ENCODE peak calls at places on chromosomes 16 and 17, in six cellular contexts. G is DMS79 treated with DMSO at 0.1 percent for 48 hours; M is midbrain; A is CD8-positive, alpha-beta T cell; L is activated CD8-positive, alpha-beta memory T cell treated with anti-CD3 and anti-CD28 coated beads, Interleukin-2, amount 50 U/mL, for 48 hours; R is activated T-cell treated with anti-CD3 and anti-CD28 coated beads for 1 hour. T is an unnamed sample.

GRCh38 chr16:85528528-85529387 is 84.4 kb upstream of the GSE1 start:
- DNase-seq in G (no peak), M (no peak), L (peak), A (no peak), R (peak), T (no peak)

GRCh38 chr16:24036038-24036543 is 200.3 kb downstream of the PRKCB start:
- DNase-seq in G (no peak), A (no peak), M (no peak), L (no peak), R (no peak), T (no peak)

GRCh38 chr16:25084797-25085196 is 26.7 kb upstream of the LCMT1 start:
- DNase-seq in M (no peak), R (no peak), A (no peak), L (no peak), G (no peak), T (no peak)

GRCh38 chr16:85752511-85753420 is 1.9 kb upstream of the C16orf74 start:
- DNase-seq in R (no peak), G (no peak), A (no peak), L (no peak), M (no peak), T (peak)

GRCh38 chr17:17702821-17703607 is 21.8 kb downstream of the RAI1 start:
- DNase-seq in L (no peak), A (no peak), M (no peak), R (no peak), G (no peak), T (no peak)

GRCh38 chr17:2008332-2009126 is 16.6 kb downstream of the RTN4RL1 start:
- DNase-seq in A (no peak), R (no peak), G (no peak), M (no peak), L (no peak), T (no peak)

GRCh38 chr17:82932146-82933005 is 92.6 kb upstream of the ZNF750 start:
- DNase-seq in G (no peak), M (no peak), A (no peak), R (no peak), L (no peak), T (no peak)

GRCh38 chr16:22189473-22190168 is 16.5 kb upstream of the EEF2K start:
- DNase-seq in L (no peak), M (no peak), R (peak), A (peak), G (peak), T (no peak)

GRCh38 chr17:63378411-63379076 is 67.6 kb downstream of the CYB561 start:
- DNase-seq in G (no peak), A (no peak), M (no peak), L (no peak), R (no peak), T (no peak)

GRCh38 chr17:57622886-57623433 is 122.1 kb downstream of the CCDC182 start:
- DNase-seq in M (no peak), L (no peak), A (no peak), R (no peak), G (no peak), T (no peak)

GRCh38 chr17:76428511-76428910 is 24.4 kb downstream of the UBE2O start:
- DNase-seq in M (no peak), A (no peak), L (no peak), G (no peak), R (no peak), T (no peak)

GRCh38 chr16:23544436-23544835 is 12.7 kb downstream of the EARS2 start:
- DNase-seq in R (no peak), G (no peak), L (no peak), M (no peak), A (no peak), T (no peak)

GRCh38 chr17:17119106-17119505 is 76.8 kb downstream of the MPRIP start:
- DNase-seq in A (no peak), M (no peak), G (no peak), R (no peak), L (no peak), T (no peak)

GRCh38 chr17:79340286-79340685 is 265.7 kb downstream of the ENGASE start:
- DNase-seq in A (no peak), M (no peak), G (no peak), L (no peak), R (no peak), T (no peak)

GRCh38 chr17:4858068-4858879 is 25.1 kb downstream of the MINK1 start:
- DNase-seq in M (peak), L (no peak), R (no peak), G (no peak), A (no peak), T (no peak)

GRCh38 chr17:75931062-75931461 is 9.8 kb downstream of the FBF1 start:
- DNase-seq in M (no peak), R (no peak), A (no peak), L (no peak), G (no peak), T (no peak)

GRCh38 chr17:63838586-63839184 is 3.8 kb downstream of the SMARCD2 start:
- DNase-seq in R (no peak), G (no peak), M (peak), A (no peak), L (no peak), T (no peak)

GRCh38 chr16:49523435-49524159 is 150.0 kb downstream of the C16orf78 start:
- DNase-seq in M (no peak), R (no peak), G (no peak), L (no peak), A (no peak), T (no peak)

GRCh38 chr16:16112450-16113053 is 110.7 kb downstream of the ABCC6 start:
- DNase-seq in A (no peak), G (no peak), R (no peak), M (no peak), L (no peak), T (no peak)

GRCh38 chr16:75218256-75219076 is at the start of gene CTRB1:
- DNase-seq in M (peak), A (no peak), L (no peak), R (no peak), G (no peak), T (no peak)

GRCh38 chr17:81285894-81286293 is 9.2 kb downstream of the SLC38A10 start:
- DNase-seq in M (no peak), R (no peak), L (no peak), G (no peak), A (no peak), T (no peak)

GRCh38 chr17:79435962-79436361 is 174.9 kb downstream of the RBFOX3 start:
- DNase-seq in L (no peak), R (no peak), M (no peak), A (no peak), G (no peak), T (no peak)

GRCh38 chr16:62353355-62353754 is 317.1 kb upstream of the CDH8 start:
- DNase-seq in L (no peak), A (no peak), G (no peak), M (no peak), R (no peak), T (no peak)

GRCh38 chr17:73697872-73698271 is 53.6 kb upstream of the SDK2 start:
- DNase-seq in R (no peak), A (no peak), M (no peak), G (peak), L (peak), T (peak)

GRCh38 chr16:12126091-12126806 is 149.7 kb downstream of the SNX29 start:
- DNase-seq in R (no peak), L (no peak), M (no peak), G (no peak), A (no peak), T (no peak)

GRCh38 chr16:1556254-1556653 is 22.8 kb downstream of the TMEM204 start:
- DNase-seq in A (no peak), L (no peak), M (no peak), G (no peak), R (no peak), T (no peak)

GRCh38 chr17:22221344-22221743 is 529.0 kb downstream of the KCNJ18 start:
- DNase-seq in M (no peak), A (no peak), R (no peak), L (no peak), G (no peak), T (no peak)

GRCh38 chr17:81286491-81287145 is 8.5 kb downstream of the SLC38A10 start:
- DNase-seq in L (no peak), M (no peak), G (no peak), R (no peak), A (no peak), T (no peak)

GRCh38 chr17:66715745-66716156 is 119.2 kb upstream of the CACNG5 start:
- DNase-seq in L (peak), G (peak), R (no peak), M (peak), A (no peak), T (peak)

GRCh38 chr16:13036600-13036999 is 135.2 kb downstream of the SHISA9 start:
- DNase-seq in M (peak), A (peak), G (no peak), L (peak), R (peak), T (no peak)

GRCh38 chr17:49496183-49496865 is 1.2 kb downstream of the NGFR start:
- DNase-seq in G (peak), M (peak), R (peak), L (peak), A (peak), T (peak)

GRCh38 chr17:58005728-58006562 is 1.1 kb downstream of the SRSF1 start:
- DNase-seq in M (no peak), R (no peak), A (no peak), G (no peak), L (no peak), T (no peak)

GRCh38 chr17:67212716-67213417 is 32.1 kb downstream of the HELZ start:
- DNase-seq in A (no peak), R (no peak), G (no peak), L (no peak), M (no peak), T (no peak)

T was measured in NCI-H1105 treated with DMSO at 0.1 percent for 48 hours.